ENCODE peak calls at places on chromosome 10, in five cellular contexts. F, I, X, W and R are unnamed samples.

GRCh38 chr10:17730667-17731066 is 21.3 kb upstream of the TMEM236 start:
- DNase-seq in F (peak), I (no peak), X (no peak), W (no peak), R (peak)

GRCh38 chr10:58555170-58555929 is 42.7 kb downstream of the BICC1 start:
- DNase-seq in F (no peak), I (no peak), X (no peak), W (no peak), R (no peak)

GRCh38 chr10:59381687-59382086 is 19.3 kb upstream of the FAM13C start:
- DNase-seq in F (no peak), I (no peak), X (no peak), W (no peak), R (no peak)

GRCh38 chr10:112122827-112123226 is 60.7 kb downstream of the GPAM start:
- DNase-seq in F (no peak), I (no peak), X (no peak), W (no peak), R (no peak)

GRCh38 chr10:104348601-104349000 is 5.0 kb upstream of the CFAP58 start:
- DNase-seq in F (peak), I (no peak), X (no peak), W (no peak), R (no peak)

GRCh38 chr10:112307631-112308502 is 24.7 kb downstream of the TECTB start:
- DNase-seq in F (peak), I (no peak), X (peak), W (peak), R (peak)

GRCh38 chr10:50510517-50511473 is 113.0 kb downstream of the SGMS1 start:
- DNase-seq in F (no peak), I (no peak), X (no peak), W (no peak), R (no peak)

GRCh38 chr10:31596765-31597164 is 277.7 kb downstream of the ZEB1 start:
- DNase-seq in F (no peak), I (no peak), X (no peak), W (no peak), R (no peak)

GRCh38 chr10:6416892-6417512 is 163.1 kb downstream of the PRKCQ start:
- DNase-seq in F (peak), I (peak), X (peak), W (no peak), R (no peak)

GRCh38 chr10:6114299-6114698 is 25.5 kb downstream of the RBM17 start:
- DNase-seq in F (no peak), I (no peak), X (no peak), W (no peak), R (no peak)

GRCh38 chr10:101297901-101298451 is 56.0 kb upstream of the BTRC start:
- DNase-seq in F (peak), I (peak), X (peak), W (peak), R (peak)

GRCh38 chr10:132600416-132600815 is 62.8 kb downstream of the INPP5A start:
- DNase-seq in F (no peak), I (no peak), X (no peak), W (no peak), R (no peak)

GRCh38 chr10:51950996-51951392 is 251.6 kb upstream of the CSTF2T start:
- DNase-seq in F (no peak), I (no peak), X (no peak), W (no peak), R (no peak)

GRCh38 chr10:74888947-74889661 is 62.7 kb downstream of the KAT6B start:
- DNase-seq in F (no peak), I (no peak), X (no peak), W (no peak), R (no peak)

GRCh38 chr10:127556911-127557310 is 7.8 kb downstream of the NPS start:
- DNase-seq in F (no peak), I (no peak), X (peak), W (no peak), R (peak)